ENCODE peak calls at places on chromosomes 3 and 15, in nine cellular contexts. T is activated gamma-delta T cell treated with anti-CD3 and anti-CD28 coated beads, Interleukin-2, amount 50 U/mL, for 16 hours; X is NCI-H2081; B is cardiac fibroblast; R is activated naive CD8-positive, alpha-beta T cell treated with anti-CD3 and anti-CD28 coated beads for 36 hours; L is activated naive CD4-positive, alpha-beta T cell; V is stimulated activated CD4-positive, alpha-beta T cell treated with anti-CD3 and anti-CD28 coated beads, TNF-alpha, amount 100 ng/mL, for 24 hours; I is adrenal gland; P is activated CD4-positive, alpha-beta T cell treated with anti-CD3 and anti-CD28 coated beads, Interleukin-2, amount 50 U/mL, for 48 hours. F is an unnamed sample.

GRCh38 chr3:192207661-192208060 is 519.7 kb downstream of the FGF12 start:
- DNase-seq in T (no peak), X (peak), B (no peak), R (no peak), L (no peak), V (no peak), I (no peak), P (no peak), F (peak)

GRCh38 chr3:158859362-158859761 is 57.5 kb downstream of the MFSD1 start:
- DNase-seq in T (no peak), X (no peak), B (no peak), R (no peak), L (no peak), V (no peak), I (no peak), P (no peak), F (no peak)

GRCh38 chr3:133820889-133821675 is 15.5 kb downstream of the SRPRB start:
- DNase-seq in T (no peak), X (no peak), B (no peak), R (no peak), L (no peak), V (no peak), I (peak), P (no peak), F (no peak)

GRCh38 chr3:46848271-46849097 is 14.8 kb downstream of the MYL3 start:
- DNase-seq in T (no peak), X (no peak), B (peak), R (peak), L (no peak), V (peak), I (peak), P (peak), F (no peak)

GRCh38 chr3:122635789-122636188 is 44.9 kb upstream of the PARP14 start:
- DNase-seq in T (no peak), X (no peak), B (no peak), R (no peak), L (no peak), V (no peak), I (no peak), P (no peak), F (no peak)

GRCh38 chr3:99877180-99877579 is 59.5 kb downstream of the CMSS1 start:
- DNase-seq in T (no peak), X (no peak), B (no peak), R (no peak), L (no peak), V (no peak), I (no peak), P (no peak), F (no peak)

GRCh38 chr3:47444103-47444502 is 31.6 kb downstream of the SCAP start:
- DNase-seq in T (no peak), X (no peak), B (no peak), R (no peak), L (no peak), V (no peak), I (peak), P (no peak), F (no peak)

GRCh38 chr3:66692108-66692750 is 191.4 kb upstream of the LRIG1 start:
- DNase-seq in T (no peak), X (no peak), B (no peak), R (no peak), L (no peak), V (no peak), I (no peak), P (no peak), F (no peak)

GRCh38 chr3:102132370-102132769 is 283.1 kb downstream of the NFKBIZ start:
- DNase-seq in T (no peak), X (no peak), B (peak), R (no peak), L (no peak), V (no peak), I (no peak), P (no peak), F (no peak)

GRCh38 chr3:129644836-129645235 is 38.4 kb upstream of the PLXND1 start:
- DNase-seq in T (no peak), X (no peak), B (no peak), R (no peak), L (no peak), V (no peak), I (no peak), P (no peak), F (no peak)

GRCh38 chr15:66126057-66126855 is 127.3 kb downstream of the MEGF11 start:
- DNase-seq in T (no peak), X (peak), B (no peak), R (no peak), L (no peak), V (no peak), I (no peak), P (no peak), F (no peak)

GRCh38 chr15:70427120-70427519 is 329.4 kb upstream of the TLE3 start:
- DNase-seq in T (no peak), X (no peak), B (peak), R (no peak), L (no peak), V (no peak), I (no peak), P (no peak), F (no peak)

GRCh38 chr3:159751754-159752153 is 236.9 kb upstream of the IL12A start:
- DNase-seq in T (no peak), X (no peak), B (no peak), R (no peak), L (no peak), V (no peak), I (no peak), P (no peak), F (no peak)

GRCh38 chr3:99520511-99520910 is 117.9 kb upstream of the COL8A1 start:
- DNase-seq in T (no peak), X (no peak), B (no peak), R (no peak), L (no peak), V (no peak), I (no peak), P (no peak), F (no peak)

GRCh38 chr3:15501126-15501525 is 20.4 kb downstream of the COLQ start:
- DNase-seq in T (no peak), X (peak), B (no peak), R (no peak), L (no peak), V (no peak), I (peak), P (no peak), F (no peak)

GRCh38 chr3:16103472-16103871 is 71.0 kb upstream of the GALNT15 start:
- DNase-seq in T (no peak), X (no peak), B (peak), R (no peak), L (no peak), V (no peak), I (no peak), P (no peak), F (peak)